ENCODE peak calls at places on chromosome 15, in four cellular contexts. P, T, U and Q are unnamed samples. For H3K27me3, the result is how much of the 10 kb centered on the place peaks cover.

GRCh38 chr15:36887214-36888017 is 212.9 kb downstream of the MEIS2 start:
- DNase-seq in P (no peak), U (peak), T (no peak), Q (no peak)

GRCh38 chr15:47908950-47909670 is 191.8 kb downstream of the SEMA6D start:
- DNase-seq in T (no peak), P (no peak), U (no peak), Q (no peak)

GRCh38 chr15:72128360-72128759 is 10.2 kb downstream of the SENP8 start:
- DNase-seq in P (no peak), T (no peak), U (no peak), Q (no peak)

GRCh38 chr15:41983221-41983620 is 10.9 kb upstream of the EHD4 start:
- DNase-seq in P (no peak), T (no peak), U (no peak), Q (no peak)

GRCh38 chr15:73900129-73900712 is 26.0 kb upstream of the LOXL1 start:
- DNase-seq in U (no peak), P (peak), T (no peak), Q (no peak)

GRCh38 chr15:60392986-60393811 is 4.6 kb downstream of the ANXA2 start:
- DNase-seq in U (peak), P (peak), T (no peak), Q (peak)

GRCh38 chr15:76994971-76995945 is at the start of gene PSTPIP1:
- DNase-seq in U (peak), T (peak), P (no peak), Q (no peak)

GRCh38 chr15:48717458-48717857 is 71.9 kb upstream of the FBN1 start:
- DNase-seq in T (no peak), P (peak), U (no peak), Q (no peak)

GRCh38 chr15:68699881-68700394 is 120.8 kb downstream of the ANP32A start:
- DNase-seq in U (peak), T (peak), P (no peak), Q (no peak)

GRCh38 chr15:34119291-34119690 is 17.4 kb downstream of the PGBD4 start:
- DNase-seq in U (no peak), P (no peak), T (no peak), Q (no peak)

GRCh38 chr15:50304856-50305255 is 39.3 kb upstream of the HDC start:
- DNase-seq in U (no peak), P (no peak), T (no peak), Q (no peak)

GRCh38 chr15:48424076-48424475 is 92.8 kb downstream of the DUT start:
- DNase-seq in P (peak), U (no peak), T (no peak), Q (no peak)

GRCh38 chr15:64246364-64247189 is 83.8 kb upstream of the PPIB start:
- DNase-seq in T (no peak), U (no peak), P (peak), Q (no peak)

GRCh38 chr15:42348083-42348482 is 11.2 kb upstream of the CAPN3 start:
- DNase-seq in T (no peak), U (no peak), P (peak), Q (no peak)

GRCh38 chr15:68158046-68158628 is 47.0 kb downstream of the CALML4 start:
- DNase-seq in T (no peak), U (no peak), P (peak), Q (no peak)

GRCh38 chr15:58440181-58440910 is 8.6 kb downstream of the LIPC start:
- DNase-seq in P (peak), T (no peak), U (no peak), Q (peak)

GRCh38 chr15:99481831-99482230 is 84.0 kb upstream of the MEF2A start:
- DNase-seq in P (no peak), T (no peak), U (no peak), Q (no peak)

GRCh38 chr15:91499774-91500383 is 353.6 kb upstream of the SLCO3A1 start:
- DNase-seq in P (no peak), T (no peak), U (no peak), Q (no peak)

GRCh38 chr15:76930831-76931396 is 635 bp upstream of the RCN2 start:
- DNase-seq in P (no peak), U (no peak), T (no peak), Q (no peak)

GRCh38 chr15:70615435-70616310 is 147.7 kb downstream of the UACA start:
- DNase-seq in T (no peak), U (no peak), P (no peak), Q (no peak)

GRCh38 chr15:100099976-100100375 is 241.8 kb downstream of the ADAMTS17 start:
- DNase-seq in U (no peak), T (no peak), P (no peak), Q (no peak)

GRCh38 chr15:59998256-59999063 is 5.7 kb upstream of the FOXB1 start:
- DNase-seq in U (no peak), P (no peak), T (no peak), Q (no peak)

GRCh38 chr15:35545825-35546580 is at the start of gene DPH6:
- DNase-seq in T (peak), U (peak), P (peak), Q (peak)

GRCh38 chr15:44489464-44489863 is 47.5 kb upstream of the EIF3J start:
- DNase-seq in T (no peak), P (peak), U (no peak), Q (no peak)

GRCh38 chr15:47961401-47962090 is 159.2 kb upstream of the SLC24A5 start:
- DNase-seq in T (no peak), U (no peak), P (no peak), Q (no peak)

GRCh38 chr15:43879386-43880355 is 52.9 kb downstream of the WDR76 start:
- DNase-seq in T (peak), P (no peak), U (no peak), Q (no peak)

GRCh38 chr15:83919319-83919830 is 265.5 kb downstream of the ADAMTSL3 start:
- DNase-seq in P (no peak), U (no peak), T (no peak), Q (no peak)

GRCh38 chr15:31337352-31338031 is 10.9 kb downstream of the KLF13 start:
- DNase-seq in P (no peak), T (no peak), U (no peak), Q (no peak)

GRCh38 chr15:69044899-69045298 is 30.4 kb downstream of the NOX5 start:
- DNase-seq in P (peak), U (no peak), T (no peak), Q (no peak)

DNA sequence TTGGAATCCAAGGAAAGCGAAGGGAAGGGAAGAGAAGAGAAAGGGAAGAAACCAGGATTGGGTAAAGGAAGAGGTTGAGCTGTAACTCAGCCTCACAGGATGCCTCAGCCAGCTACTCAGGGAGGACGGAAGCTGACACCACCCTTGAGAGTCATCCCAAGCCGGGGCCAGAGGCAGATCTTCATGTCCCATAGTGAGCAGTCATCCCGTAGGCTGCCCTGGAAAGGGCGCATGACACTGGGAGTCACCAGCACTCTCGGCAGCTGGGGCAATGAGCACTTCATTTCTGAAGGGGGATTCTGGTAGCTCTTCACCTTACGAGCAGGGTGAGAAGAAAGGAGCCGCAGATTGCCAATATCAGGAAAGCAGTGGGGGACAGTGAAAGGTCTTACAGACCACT is 60.1 kb upstream of the PCSK6 start:
- DNase-seq in U (no peak), T (no peak), P (no peak), Q (no peak)
- H3K27me3 ChIP-seq in U (under half), T (under half), P (under half), Q (under half)

GRCh38 chr15:78565951-78566774 is 843 bp downstream of the CHRNA5 start:
- DNase-seq in T (no peak), U (no peak), P (peak), Q (no peak)

GRCh38 chr15:78564743-78565096 is 600 bp upstream of the CHRNA5 start:
- DNase-seq in T (no peak), P (no peak), U (no peak), Q (no peak)

GRCh38 chr15:78567541-78567940 is 2.2 kb downstream of the CHRNA5 start:
- DNase-seq in T (no peak), P (no peak), U (no peak), Q (no peak)

GRCh38 chr15:78563092-78563491 is 2.2 kb upstream of the CHRNA5 start:
- DNase-seq in U (no peak), P (no peak), T (no peak), Q (no peak)

GRCh38 chr15:78565097-78565950 is at the start of gene CHRNA5:
- DNase-seq in U (peak), T (peak), P (peak), Q (peak)
- H3K27ac ChIP-seq in U (no peak), T (no peak), P (no peak), Q (no peak)

DNA sequence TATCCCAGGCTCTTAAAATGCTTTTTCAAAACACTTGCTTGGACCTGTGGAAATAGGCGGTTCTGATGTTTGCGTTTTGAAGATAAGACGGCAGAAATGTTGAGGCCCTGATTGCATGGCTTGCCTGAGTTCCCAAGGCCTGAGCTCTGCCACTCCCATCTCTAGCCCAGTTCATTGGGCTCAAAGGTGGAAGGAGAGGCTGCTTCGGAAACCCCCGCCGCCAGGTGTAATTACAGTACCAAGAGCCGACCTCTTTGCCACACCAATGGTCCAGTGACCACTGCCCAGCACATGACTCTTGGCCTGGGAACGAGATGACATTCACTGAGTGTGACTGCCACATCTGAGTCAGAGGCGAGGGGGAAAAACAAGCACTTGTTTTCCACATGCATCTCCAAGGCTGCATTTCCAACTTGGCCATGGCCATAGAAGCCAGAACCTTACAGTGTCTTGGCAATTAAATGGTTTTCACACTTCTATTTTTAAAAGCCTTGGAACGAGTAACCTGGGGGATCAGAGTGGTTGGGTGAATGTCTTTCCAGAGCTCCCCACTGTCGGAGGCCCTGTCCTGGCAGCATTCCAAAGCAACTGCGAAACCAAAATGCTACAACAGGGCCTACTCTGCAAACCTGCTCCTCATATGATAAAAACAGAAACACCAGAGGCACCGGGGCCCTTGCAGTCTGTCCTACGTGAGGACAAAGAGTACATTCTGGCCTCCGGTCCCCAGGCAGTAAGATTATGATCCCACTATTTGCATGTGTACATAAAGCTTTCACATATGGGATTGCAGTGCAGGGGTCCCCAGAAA is 63.8 kb upstream of the CGNL1 start:
- DNase-seq in T (no peak), U (no peak), P (no peak), Q (peak)
- H3K4me3 ChIP-seq in T (no peak), U (no peak), P (no peak), Q (no peak)

DNA sequence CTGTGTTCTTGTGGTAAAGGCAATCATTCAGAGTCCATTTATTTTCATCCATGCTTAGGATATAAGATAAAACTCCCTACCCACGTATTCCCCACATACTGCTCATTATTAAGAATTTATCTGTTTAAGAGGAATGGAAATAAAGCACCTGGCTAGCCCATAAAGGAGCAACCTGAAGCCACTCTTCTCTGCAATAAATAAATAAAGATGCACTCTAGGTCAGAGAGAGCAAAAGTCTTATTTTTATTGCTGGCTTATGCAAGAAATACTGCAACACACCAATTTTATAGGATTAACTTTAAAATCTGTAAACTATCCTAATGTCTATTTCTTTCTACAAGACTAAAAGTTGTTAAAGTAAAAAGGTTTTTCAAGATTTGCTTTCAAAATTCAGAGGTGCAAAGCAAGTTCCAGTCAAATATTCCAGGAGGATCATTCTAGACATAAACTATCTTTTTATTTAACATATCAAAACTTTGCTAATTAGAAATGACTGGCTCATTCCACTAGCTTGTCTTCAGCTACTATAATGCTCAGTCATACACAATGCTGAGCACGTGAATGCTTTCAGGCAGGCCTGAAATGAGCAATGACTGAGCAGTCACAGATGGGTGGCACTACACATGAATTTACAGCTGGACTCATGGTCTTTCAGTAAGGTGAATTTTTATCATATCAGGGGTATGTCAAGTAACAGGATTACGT is 7.1 kb downstream of the TJP1 start:
- DNase-seq in T (no peak), P (peak), U (no peak), Q (peak)
- H3K27me3 ChIP-seq in T (under half), P (under half), U (under half), Q (under half)

DNA sequence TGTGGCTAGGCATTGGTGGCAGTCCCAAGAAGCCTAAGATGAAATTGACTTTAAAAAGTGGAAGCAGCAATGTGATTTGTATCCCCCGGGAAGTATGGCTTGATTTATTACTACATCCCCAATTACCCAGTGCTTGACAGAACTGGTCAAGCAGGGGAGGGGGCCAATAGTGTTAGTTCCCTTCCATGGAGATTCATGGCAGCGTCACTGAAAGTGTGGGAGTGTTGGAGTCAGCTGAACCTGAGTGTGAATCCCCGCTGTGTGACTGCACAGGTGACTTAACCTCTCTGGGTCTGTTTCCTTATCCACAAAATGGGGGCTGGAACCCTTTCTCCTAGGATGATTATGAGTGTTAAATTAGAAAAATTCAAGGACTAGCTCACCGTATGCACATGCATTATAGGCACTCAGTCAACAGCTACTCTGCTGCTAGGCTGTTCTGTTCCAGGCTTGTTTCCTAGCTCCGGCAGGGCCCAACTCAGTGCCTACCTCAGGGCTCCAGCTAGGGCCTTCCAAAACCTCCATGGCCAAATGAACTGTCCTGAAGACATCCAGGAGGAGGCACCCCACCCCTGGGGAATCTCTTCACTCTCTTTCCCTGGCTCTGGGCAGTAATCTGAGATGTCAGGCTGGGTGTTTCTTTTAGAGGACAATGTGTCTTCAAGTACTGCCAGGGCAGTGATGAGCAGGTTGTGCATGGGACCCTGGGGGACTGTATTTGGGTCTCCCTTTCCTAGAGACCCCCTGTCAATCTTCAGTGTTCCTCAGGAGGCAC is 38.5 kb upstream of the TPM1 start:
- DNase-seq in P (no peak), U (no peak), T (no peak), Q (peak)
- H3K27ac ChIP-seq in P (no peak), U (no peak), T (no peak), Q (no peak)

DNA sequence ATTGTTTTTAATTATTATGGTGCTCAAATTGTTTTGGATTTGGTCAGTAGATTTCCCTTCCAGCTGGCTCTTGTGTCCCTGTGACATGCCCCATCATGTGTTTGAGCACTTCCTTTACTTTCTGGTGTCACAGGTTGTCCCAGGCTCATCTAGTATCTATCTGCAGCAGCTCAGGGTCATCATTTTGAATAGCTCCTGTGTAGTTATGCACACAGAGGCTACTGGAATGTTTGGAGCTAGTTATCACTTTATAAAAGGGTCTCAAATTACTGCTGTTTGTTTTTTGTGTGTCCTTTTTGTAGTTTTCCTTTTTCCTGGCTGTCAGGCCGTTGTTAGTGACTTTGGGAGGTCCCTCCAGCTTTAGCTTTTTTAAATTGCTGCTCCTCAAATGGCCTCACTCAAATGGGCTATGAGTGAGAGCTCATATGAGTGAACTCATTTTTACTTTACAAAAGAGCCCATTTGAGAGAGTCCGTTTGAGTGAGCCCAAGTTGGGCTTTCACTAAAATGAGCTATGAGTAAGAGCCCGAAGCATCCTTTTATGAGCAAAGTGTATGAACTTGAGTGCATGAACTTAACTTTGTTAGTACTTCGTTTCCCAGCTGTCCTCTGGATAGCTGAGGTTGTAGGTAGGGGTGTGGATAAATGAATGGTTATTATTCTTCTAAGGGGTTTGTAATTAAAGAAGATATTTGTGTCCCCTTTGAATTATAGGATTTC is 43.8 kb downstream of the SQOR start:
- DNase-seq in U (no peak), P (peak), T (no peak), Q (no peak)
- H3K4me3 ChIP-seq in U (no peak), P (no peak), T (no peak), Q (no peak)

GRCh38 chr15:96408591-96409183 is 78.2 kb downstream of the NR2F2 start:
- DNase-seq in U (no peak), T (no peak), P (no peak), Q (no peak)
- H3K27me3 ChIP-seq in U (under half), T (half or more), P (half or more), Q (half or more)

GRCh38 chr15:57017024-57017423 is 98.6 kb downstream of the TCF12 start:
- DNase-seq in P (peak), U (no peak), T (no peak), Q (no peak)
- H3K27ac ChIP-seq in P (no peak), U (no peak), T (no peak), Q (no peak)

DNA sequence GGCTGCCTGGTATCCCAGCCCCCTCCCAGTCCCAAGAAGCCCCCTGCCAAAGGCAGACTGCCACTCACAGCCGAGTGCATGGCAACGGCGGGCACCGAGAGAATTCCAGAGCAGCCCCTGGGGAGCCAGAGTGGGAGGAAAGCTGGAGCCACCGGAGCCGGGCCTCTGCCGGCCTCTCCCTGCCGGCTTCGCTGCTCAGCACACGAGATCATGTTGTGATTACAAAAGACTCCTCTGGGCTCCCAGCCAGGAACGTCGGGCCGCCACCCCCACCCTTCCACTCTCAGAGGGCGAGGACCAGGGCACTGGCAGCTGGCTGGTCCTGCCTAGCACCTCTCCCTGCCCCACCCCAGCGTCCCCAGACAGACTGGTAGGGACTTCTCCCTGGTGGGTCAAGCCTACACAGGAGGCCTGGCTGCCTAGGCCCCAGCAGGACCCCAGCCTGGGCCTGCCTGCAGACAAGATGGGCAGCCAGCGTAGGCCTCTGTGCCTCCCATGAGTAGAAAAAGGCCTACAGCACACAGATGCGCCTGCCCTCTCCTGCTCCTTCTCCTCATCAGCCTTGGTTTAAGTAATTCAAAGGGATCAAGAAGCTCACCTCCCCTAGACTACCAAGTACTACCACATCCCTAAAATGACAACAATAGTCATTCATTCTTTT is at the start of gene CCDC9B:
- DNase-seq in P (peak), U (peak), T (peak), Q (peak)
- H3K4me3 ChIP-seq in P (peak), U (no peak), T (peak), Q (peak)

DNA sequence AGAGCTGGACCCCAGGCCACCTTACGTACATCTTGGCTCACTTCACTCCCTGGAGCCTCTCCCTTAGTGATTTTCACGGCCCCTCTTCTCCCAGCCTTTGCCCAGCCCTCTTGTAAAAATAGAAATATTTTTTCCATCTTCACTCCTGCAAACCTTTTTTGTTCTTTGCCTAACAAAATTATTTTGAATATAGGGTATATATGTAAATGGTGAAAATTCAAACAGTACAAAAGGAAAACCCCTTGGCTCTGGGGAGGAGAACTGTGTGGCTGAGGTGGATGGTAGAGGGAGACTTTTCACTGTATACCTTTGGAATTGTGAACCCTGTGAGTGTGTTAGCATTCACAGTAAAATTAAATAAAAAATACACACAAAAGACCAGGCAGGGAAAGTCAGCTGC is 34.9 kb upstream of the POLG start:
- DNase-seq in U (no peak), T (no peak), P (no peak), Q (no peak)
- H3K27me3 ChIP-seq in U (under half), T (half or more), P (half or more), Q (half or more)